ENCODE peak calls at places on chromosomes 13 and 19, in eight cellular contexts. D is AG04450, G is H9, B is left ventricle myocardium inferior, Y is pancreas, L is thoracic aorta, Q is cardiac muscle cell, Z is transverse colon. C is an unnamed sample.

GRCh38 chr13:34349091-34349722 is 531.3 kb downstream of the RFC3 start:
- DNase-seq in L (no peak), Y (peak), D (peak), Q (no peak), G (no peak), B (peak), Z (peak), C (peak)

GRCh38 chr19:14837391-14837790 is 2.4 kb upstream of the OR7A5 start:
- DNase-seq in G (no peak), Z (no peak), Y (no peak), D (no peak), L (no peak), B (no peak), Q (no peak), C (no peak)

GRCh38 chr13:45174478-45174877 is 26.4 kb downstream of the KCTD4 start:
- DNase-seq in G (no peak), Y (no peak), D (no peak), Z (no peak), Q (no peak), L (no peak), B (no peak), C (no peak)

GRCh38 chr19:49512970-49513745 is 697 bp downstream of the FCGRT start:
- DNase-seq in Y (no peak), Z (peak), B (peak), Q (peak), D (no peak), L (no peak), G (peak), C (no peak)

GRCh38 chr19:39246951-39247669 is 1.5 kb downstream of the IFNL4 start:
- DNase-seq in L (no peak), Z (peak), B (peak), G (peak), Y (no peak), Q (no peak), D (no peak), C (no peak)

GRCh38 chr13:42815686-42816085 is 34.3 kb downstream of the FAM216B start:
- DNase-seq in L (no peak), G (no peak), Q (no peak), B (no peak), Z (no peak), Y (no peak), D (no peak), C (no peak)

GRCh38 chr13:109569938-109570711 is 216.3 kb downstream of the IRS2 start:
- DNase-seq in B (no peak), Y (no peak), G (no peak), Q (no peak), D (no peak), Z (no peak), L (no peak), C (no peak)

GRCh38 chr13:78660130-78660857 is 1.3 kb upstream of the OBI1 start:
- DNase-seq in G (peak), Z (peak), D (no peak), B (no peak), L (no peak), Y (no peak), Q (no peak), C (no peak)

GRCh38 chr19:7224205-7224833 is 69.9 kb downstream of the INSR start:
- DNase-seq in Z (peak), Q (no peak), L (no peak), D (no peak), B (no peak), G (no peak), Y (peak), C (no peak)

GRCh38 chr19:21023901-21024300 is 3.4 kb downstream of the ZNF430 start:
- DNase-seq in Q (no peak), G (no peak), B (no peak), Y (no peak), D (no peak), L (no peak), Z (no peak), C (peak)

GRCh38 chr19:7927605-7928333 is 1.8 kb upstream of the CTXN1 start:
- DNase-seq in D (no peak), Q (no peak), Z (no peak), L (no peak), G (no peak), B (no peak), Y (peak), C (no peak)

GRCh38 chr13:98880673-98881072 is 97.2 kb downstream of the DOCK9 start:
- DNase-seq in G (no peak), Q (no peak), L (no peak), Y (no peak), Z (no peak), D (no peak), B (no peak), C (no peak)

GRCh38 chr13:33052446-33052845 is 36.2 kb downstream of the KL start:
- DNase-seq in Q (no peak), D (peak), Z (no peak), L (no peak), Y (no peak), B (no peak), G (no peak), C (no peak)

GRCh38 chr13:99415851-99416331 is 85.4 kb upstream of the TM9SF2 start:
- DNase-seq in B (no peak), G (no peak), L (no peak), Z (no peak), Q (no peak), Y (no peak), D (no peak), C (no peak)

GRCh38 chr19:40229484-40229883 is 3.0 kb upstream of the CCNP start:
- DNase-seq in D (no peak), Z (no peak), G (no peak), B (no peak), L (no peak), Y (no peak), Q (no peak), C (no peak)

GRCh38 chr19:44951179-44952159 is 3.7 kb upstream of the CLPTM1 start:
- DNase-seq in D (peak), L (peak), Q (peak), B (no peak), G (peak), Z (peak), Y (peak), C (peak)

GRCh38 chr19:8578642-8579265 is 1.5 kb upstream of the MYO1F start:
- DNase-seq in L (peak), G (peak), D (no peak), Z (peak), B (peak), Y (peak), Q (peak), C (peak)

GRCh38 chr13:33279414-33279813 is 6.1 kb downstream of the STARD13 start:
- DNase-seq in Z (peak), L (no peak), G (no peak), B (no peak), Q (no peak), D (no peak), Y (no peak), C (no peak)

GRCh38 chr19:29667390-29667783 is 2.1 kb downstream of the PLEKHF1 start:
- DNase-seq in B (no peak), Z (no peak), G (no peak), Y (no peak), L (no peak), Q (no peak), D (no peak), C (no peak)

GRCh38 chr19:29667941-29668340 is 2.7 kb downstream of the PLEKHF1 start:
- DNase-seq in Q (no peak), Y (no peak), L (no peak), G (no peak), Z (peak), D (no peak), B (no peak), C (no peak)

GRCh38 chr19:29670255-29670654 is 5.0 kb downstream of the PLEKHF1 start:
- DNase-seq in D (no peak), Y (no peak), G (no peak), Q (no peak), L (no peak), Z (no peak), B (no peak), C (no peak)

GRCh38 chr19:29666634-29667389 is 1.6 kb downstream of the PLEKHF1 start:
- DNase-seq in L (no peak), Q (peak), Y (peak), D (no peak), Z (peak), B (peak), G (peak), C (no peak)

DNA sequence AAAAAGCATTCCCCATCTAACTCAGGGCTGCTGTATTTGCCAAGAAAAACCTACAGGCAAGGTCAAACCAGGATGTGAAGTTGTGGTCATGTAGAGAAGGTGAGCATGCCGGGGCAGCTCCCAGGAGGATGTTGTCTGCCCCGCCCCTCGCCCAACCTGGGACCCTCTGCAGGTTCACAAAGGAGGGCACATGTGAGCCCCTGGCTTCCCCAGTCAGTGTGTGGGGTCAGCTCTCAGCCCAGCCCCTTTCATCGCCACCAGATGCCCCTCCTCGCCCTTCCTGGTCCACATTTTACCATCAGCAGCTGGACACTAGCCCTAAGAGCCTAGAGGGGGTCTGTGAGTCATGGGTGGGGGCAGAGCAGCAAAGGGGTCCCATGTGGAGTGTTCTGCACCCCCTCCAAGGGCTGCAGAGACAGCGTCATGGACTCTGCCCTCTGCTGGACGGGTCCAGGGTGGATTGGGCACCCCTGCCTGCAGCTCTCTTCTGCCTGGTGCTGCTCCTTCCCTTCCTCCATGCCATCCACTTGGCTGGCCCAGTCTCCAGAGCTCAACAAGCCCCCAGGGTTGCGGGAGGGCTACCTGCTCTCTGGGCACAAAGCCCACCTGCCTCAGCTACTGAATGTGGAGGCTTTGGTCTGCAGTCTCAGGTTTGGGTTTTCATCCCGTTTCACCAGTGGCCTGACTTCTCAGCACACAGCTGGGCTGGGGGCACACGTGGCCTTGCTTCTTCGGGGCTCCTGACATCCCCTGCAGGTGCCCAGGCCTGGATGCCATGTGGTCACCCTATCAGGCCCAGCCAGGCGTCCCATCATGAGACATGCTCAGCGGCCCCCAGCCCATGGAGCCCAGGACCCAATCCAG is 3.7 kb downstream of the PLEKHF1 start:
- DNase-seq in D (no peak), B (no peak), G (no peak), Z (no peak), Q (no peak), L (no peak), Y (no peak), C (no peak)
- H3K27ac ChIP-seq in D (no peak), B (peak), G (no peak), Z (no peak), Q (no peak), L (peak), Y (no peak), C (peak)

GRCh38 chr19:2543463-2544442 is 67.8 kb downstream of the GADD45B start:
- DNase-seq in B (peak), L (peak), D (peak), Y (peak), Z (peak), Q (peak), G (peak), C (peak)
- TF ChIP-seq CTCF in B (peak), L (peak), D (peak), Y (no peak), Z (peak), Q (peak), G (peak), C (peak)

GRCh38 chr13:111210945-111211469 is 95.9 kb downstream of the ARHGEF7 start:
- DNase-seq in L (no peak), B (no peak), Q (no peak), G (no peak), Y (no peak), Z (no peak), D (no peak), C (no peak)
- H3K27ac ChIP-seq in L (peak), B (peak), Q (peak), G (no peak), Y (no peak), Z (peak), D (peak), C (no peak)

DNA sequence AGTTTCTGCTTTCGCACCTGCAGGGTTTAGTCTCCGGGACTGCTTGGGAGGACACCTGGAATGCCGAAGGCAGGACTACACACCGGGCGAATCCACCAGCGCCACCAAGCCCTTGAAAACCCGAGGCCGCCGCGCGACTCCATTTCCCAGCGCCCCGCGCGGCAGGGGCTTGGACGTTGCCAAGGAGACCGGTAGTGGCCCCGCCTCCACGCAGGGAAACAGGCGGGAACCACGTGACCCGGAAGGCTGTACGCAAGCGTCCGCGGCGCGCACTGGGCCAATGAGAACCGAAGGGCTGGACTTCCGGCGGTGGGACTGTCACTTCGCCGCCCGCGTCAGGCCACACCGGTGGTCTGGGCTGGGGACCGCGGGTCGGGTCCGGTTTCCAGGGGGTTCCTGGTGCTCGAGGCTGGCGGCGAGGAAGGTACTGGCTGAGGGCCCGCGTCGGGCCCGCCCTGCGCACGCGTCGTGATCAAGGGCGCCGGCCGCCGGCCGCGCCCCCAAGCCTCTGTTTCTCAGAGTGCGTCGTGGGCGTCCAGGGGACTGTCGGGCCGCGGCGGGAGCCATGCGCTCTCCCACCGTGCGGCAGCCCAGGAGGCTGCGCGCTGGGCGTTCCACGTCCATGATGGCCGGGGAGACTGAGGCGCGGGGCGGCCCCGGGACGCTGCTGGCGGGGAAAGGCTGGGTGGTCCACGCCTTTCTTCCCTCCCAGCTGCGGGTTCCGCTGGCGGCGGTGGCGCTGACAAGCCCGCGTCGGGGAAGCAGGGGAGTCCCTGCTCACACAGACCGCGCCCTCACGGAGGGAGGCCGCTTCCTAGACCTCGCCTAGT is at the start of gene ZNF324:
- DNase-seq in G (peak), Z (peak), B (peak), D (peak), L (peak), Y (peak), Q (peak), C (peak)
- TF ChIP-seq CTCF in G (no peak), Z (no peak), B (no peak), D (no peak), L (no peak), Y (no peak), Q (no peak), C (no peak)

GRCh38 chr13:80508031-80508430 is 167.1 kb upstream of the SPRY2 start:
- DNase-seq in G (no peak), Z (no peak), Y (no peak), B (no peak), Q (no peak), L (no peak), D (no peak), C (no peak)

GRCh38 chr13:80502359-80502758 is 161.4 kb upstream of the SPRY2 start:
- DNase-seq in L (no peak), B (no peak), Q (no peak), Y (no peak), G (no peak), Z (no peak), D (no peak), C (no peak)

GRCh38 chr13:80499536-80500280 is 158.8 kb upstream of the SPRY2 start:
- DNase-seq in L (no peak), B (no peak), Y (no peak), Z (no peak), D (no peak), Q (no peak), G (no peak), C (no peak)

GRCh38 chr13:80509264-80509663 is 168.3 kb upstream of the SPRY2 start:
- DNase-seq in Z (no peak), G (no peak), D (no peak), Q (no peak), B (no peak), L (no peak), Y (no peak), C (peak)

GRCh38 chr13:80504453-80504852 is 163.5 kb upstream of the SPRY2 start:
- DNase-seq in G (no peak), L (no peak), D (no peak), Z (no peak), B (no peak), Q (no peak), Y (no peak), C (no peak)
- H3K27ac ChIP-seq in G (no peak), L (no peak), D (no peak), Z (no peak), B (peak), Q (no peak), Y (no peak), C (no peak)